ENCODE peak calls at places on chromosomes 4 and X, in four cellular contexts. Y is right lobe of liver, R is stomach, C is A549. J is an unnamed sample.

GRCh38 chr4:22514431-22514830 is 1.4 kb downstream of the ADGRA3 start:
- DNase-seq in Y (no peak), R (no peak), C (no peak), J (no peak)

GRCh38 chrX:28498658-28499057 is 88.6 kb upstream of the IL1RAPL1 start:
- DNase-seq in Y (no peak), R (no peak), C (no peak), J (no peak)

GRCh38 chrX:150256297-150256650 is 106.8 kb upstream of the MAMLD1 start:
- DNase-seq in Y (no peak), R (no peak), C (no peak), J (no peak)

GRCh38 chr4:52477191-52477590 is 181.9 kb downstream of the USP46 start:
- DNase-seq in Y (no peak), R (no peak), C (no peak), J (no peak)

GRCh38 chr4:6224725-6225124 is 24.4 kb upstream of the JAKMIP1 start:
- DNase-seq in Y (no peak), R (no peak), C (no peak), J (no peak)

GRCh38 chrX:68490644-68491043 is 8.2 kb upstream of the YIPF6 start:
- DNase-seq in Y (no peak), R (no peak), C (peak), J (no peak)

GRCh38 chr4:16496501-16496900 is 270.2 kb upstream of the TAPT1 start:
- DNase-seq in Y (no peak), R (no peak), C (no peak), J (no peak)

GRCh38 chr4:99938243-99938753 is 8.1 kb downstream of the DNAJB14 start:
- DNase-seq in Y (no peak), R (no peak), C (no peak), J (no peak)

GRCh38 chr4:108372678-108373077 is 203.9 kb upstream of the LEF1 start:
- DNase-seq in Y (no peak), R (no peak), C (no peak), J (no peak)

GRCh38 chrX:49930046-49930445 is 7.7 kb downstream of the CLCN5 start:
- DNase-seq in Y (no peak), R (no peak), C (no peak), J (no peak)

DNA sequence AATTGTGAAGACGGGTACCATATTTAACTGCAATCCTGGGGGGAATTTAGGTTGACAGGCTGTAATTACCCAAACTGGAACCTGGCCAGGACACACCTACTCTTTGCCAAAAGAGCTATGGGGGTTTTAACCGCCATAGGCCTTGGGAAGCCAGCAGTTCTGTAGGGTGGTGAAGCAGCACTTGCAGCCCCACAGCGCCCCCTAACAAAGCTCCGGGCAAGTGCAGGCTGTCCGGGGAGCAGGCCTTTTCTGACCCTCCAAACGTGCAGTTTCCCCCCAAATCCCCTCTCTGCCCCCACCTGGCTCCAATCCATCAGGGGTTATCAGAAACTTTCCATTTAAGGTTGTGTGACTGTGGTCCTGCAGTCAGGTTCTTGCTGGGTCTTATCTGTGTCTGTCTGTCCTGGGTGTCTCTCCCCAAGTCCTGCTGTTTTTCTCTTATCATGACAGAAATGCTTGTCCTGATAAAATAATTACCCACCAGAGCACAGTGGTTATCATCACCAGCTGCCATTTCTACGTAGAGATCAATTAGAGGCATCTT is 350.9 kb downstream of the MID1IP1 start:
- DNase-seq in Y (no peak), R (peak), C (peak), J (no peak)
- TF ChIP-seq CTCF in Y (peak), R (no peak), C (no peak), J (peak)

GRCh38 chr4:169619958-169620845 is at the start of gene CLCN3:
- DNase-seq in Y (peak), R (peak), C (peak), J (peak)
- TF ChIP-seq POLR2A in Y (peak), R (no peak), C (peak), J (peak)

DNA sequence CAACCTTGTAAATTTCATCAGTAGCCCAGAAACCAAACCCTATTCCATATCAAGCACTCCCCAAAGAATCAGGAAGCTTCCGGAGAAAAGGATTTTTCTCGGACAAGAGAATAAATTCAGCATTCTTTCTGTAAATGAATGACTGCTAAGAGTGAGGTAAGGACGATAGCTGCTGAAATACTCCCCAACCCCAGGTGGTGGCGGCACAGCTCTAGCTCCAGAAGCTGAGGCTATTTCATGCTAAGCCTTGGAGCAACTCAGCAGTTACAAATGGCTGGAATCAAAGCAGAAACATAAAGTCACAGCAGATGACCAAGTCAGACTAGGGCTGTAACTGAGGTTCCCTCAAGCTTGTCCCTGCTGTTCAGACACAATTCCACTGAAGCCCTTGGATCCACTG is 13.9 kb upstream of the PCDH19 start:
- DNase-seq in Y (no peak), R (no peak), C (no peak), J (no peak)
- H3K27ac ChIP-seq in Y (no peak), R (no peak), C (no peak), J (no peak)

DNA sequence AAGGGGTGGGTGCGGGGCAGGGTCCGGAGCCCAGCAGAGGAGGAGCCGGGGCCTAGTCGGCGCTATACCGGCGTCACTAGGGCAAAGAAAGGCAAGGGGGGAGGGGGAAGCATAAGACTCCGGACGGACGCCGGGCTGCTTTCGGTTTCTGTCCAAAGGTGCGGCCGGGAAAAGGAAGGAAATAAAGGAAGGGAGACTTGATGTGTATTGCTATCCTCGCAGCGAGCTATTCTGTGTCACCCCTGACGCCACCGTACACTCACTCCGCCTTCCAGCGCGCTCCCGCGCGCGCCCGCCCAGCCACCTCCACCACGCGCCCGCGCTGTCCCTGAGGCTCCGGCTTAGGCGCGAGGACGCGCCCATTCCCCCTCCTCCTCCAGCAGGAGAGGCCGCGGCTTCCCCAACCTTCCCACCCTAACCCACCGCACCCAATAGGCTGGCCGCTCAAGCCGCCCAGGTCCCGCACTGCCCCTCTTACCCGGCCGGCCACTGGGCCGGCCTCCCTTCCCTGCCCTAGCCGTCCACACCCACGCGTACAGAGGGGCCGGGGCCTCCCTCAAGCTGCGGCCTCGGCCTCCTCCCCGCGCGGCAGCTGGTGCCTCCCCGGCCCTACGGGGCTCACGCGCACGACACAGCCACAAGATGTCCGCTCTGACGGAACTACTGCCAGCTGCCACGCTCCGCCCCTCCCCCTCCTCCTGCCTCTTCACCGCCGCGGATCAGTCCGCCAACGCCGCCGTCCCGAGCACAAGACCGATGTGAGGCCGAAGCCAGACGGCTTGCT is at the start of gene UBE2D3:
- DNase-seq in Y (peak), R (peak), C (peak), J (peak)
- TF ChIP-seq CTCF in Y (peak), R (no peak), C (no peak), J (no peak)

GRCh38 chr4:127857641-127858040 is 23.1 kb upstream of the PLK4 start:
- DNase-seq in Y (no peak), R (no peak), C (no peak), J (no peak)

GRCh38 chr4:127852661-127853060 is 28.0 kb upstream of the PLK4 start:
- DNase-seq in Y (no peak), R (no peak), C (no peak), J (no peak)

DNA sequence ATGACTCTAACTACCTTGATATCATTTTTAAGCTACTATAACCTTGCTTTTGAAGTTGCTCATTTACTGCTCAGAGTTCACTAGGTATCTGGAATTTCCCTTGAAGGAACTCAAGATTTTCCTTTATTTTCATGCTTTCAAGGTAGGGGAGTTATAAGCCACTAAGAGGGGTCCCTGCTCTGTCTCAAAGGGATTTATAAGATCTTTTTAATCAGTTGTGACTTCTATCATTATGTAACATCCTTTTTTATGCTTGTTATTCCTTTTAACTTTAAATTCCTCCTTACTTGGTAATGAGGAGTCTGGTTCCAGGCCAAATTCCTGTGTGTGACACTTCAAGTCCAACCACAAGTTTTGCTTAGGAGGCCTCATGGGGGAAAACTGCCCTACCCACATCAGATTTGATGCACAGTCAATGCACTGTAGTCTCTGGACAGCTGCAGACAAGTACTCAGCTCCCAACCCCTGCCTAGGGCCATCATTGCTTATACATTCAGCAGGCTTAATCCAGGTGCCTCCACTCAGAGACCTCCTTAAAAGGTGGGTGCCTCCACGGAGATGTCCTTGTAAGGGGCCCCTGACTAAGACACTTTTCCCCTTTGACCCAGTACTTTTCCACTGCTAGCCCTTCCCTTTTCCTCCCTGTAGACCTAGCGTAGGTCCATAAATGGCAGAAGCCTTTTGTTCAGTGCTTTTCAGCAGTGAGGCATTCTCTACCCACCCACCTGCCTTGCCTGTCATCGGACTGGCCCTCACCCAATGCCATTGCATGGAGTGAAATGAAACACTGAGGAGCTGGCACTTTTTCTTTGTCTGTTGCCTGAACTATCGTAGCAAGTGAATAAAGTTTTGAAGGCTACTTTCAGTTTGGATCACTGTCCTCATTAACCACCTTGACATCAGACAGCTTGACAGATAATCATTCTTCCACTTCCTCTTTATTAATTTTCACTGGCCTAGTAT is 23.9 kb upstream of the PLK4 start:
- DNase-seq in Y (no peak), R (no peak), C (no peak), J (no peak)
- TF ChIP-seq POLR2A in Y (no peak), R (no peak), C (no peak), J (no peak)

DNA sequence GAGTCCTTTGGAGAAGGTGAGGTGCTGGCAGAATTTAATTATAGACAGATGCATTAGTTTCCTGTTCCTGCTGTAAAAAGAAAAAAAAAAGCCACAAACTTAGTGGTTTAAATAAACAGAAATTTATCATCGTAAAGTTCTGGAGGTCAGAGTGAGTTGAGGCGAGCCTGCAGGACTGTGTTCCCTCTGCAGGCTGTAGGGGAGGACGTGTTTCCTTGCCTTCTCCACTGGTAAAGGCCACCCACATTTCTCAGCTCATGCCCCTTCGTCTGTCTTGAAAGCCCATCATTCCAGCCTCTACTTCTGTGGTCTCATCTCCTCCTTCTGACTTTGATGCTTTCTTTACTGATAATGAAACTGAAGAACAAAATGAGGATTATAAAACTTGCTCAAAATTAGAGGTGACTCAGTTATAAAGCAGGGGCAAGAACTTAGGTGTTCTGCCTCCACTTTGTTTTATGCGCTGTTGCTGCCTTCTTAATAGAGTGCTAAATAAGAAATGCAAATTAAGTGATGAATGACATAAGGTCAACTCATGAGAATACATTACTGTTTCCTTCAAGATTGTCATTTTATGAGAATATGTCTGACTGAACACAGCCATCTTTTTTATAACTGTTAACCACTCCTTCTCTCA is 143.1 kb downstream of the STIM2 start:
- DNase-seq in Y (no peak), R (no peak), C (no peak), J (no peak)
- H3K27ac ChIP-seq in Y (no peak), R (no peak), C (no peak), J (no peak)

GRCh38 chrX:153794018-153794896 is at the start of the genes IDH3G and SSR4:
- DNase-seq in Y (peak), R (peak), C (peak), J (peak)
- TF ChIP-seq CTCF in Y (peak), R (no peak), C (no peak), J (no peak)

DNA sequence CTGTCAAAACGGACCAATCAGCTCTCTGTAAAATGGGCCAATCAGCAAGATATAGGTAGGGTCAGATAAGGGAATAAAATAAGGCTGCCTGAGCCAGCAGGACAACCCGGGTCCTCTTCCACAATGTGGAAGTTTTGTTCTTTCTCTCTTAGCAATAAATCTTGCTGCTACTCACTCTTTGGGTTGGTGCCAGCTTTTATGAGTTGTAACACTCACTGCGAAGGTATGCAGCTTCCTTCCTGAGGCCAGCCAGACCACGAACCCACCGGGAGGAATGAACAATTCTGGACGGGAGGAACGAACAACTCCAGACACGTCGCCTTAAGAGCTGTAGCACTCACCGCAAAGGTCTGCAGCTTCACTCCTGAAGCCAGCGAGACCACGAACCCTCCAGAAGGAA is 287.8 kb downstream of the RAPGEF2 start:
- DNase-seq in Y (no peak), R (no peak), C (peak), J (peak)
- TF ChIP-seq POLR2A in Y (no peak), R (no peak), C (no peak), J (no peak)

GRCh38 chr4:93066746-93067145 is 761.8 kb upstream of the ATOH1 start:
- DNase-seq in Y (no peak), R (no peak), C (no peak), J (no peak)
- H3K27ac ChIP-seq in Y (no peak), R (no peak), C (no peak), J (no peak)